ENCODE peak calls at places on chromosomes 5 and 9, in seven cellular contexts. One of them, this sample, is unnamed.

GRCh38 chr5:127660048-127660733 is 11.3 kb downstream of the CTXN3 start:
- DNase-seq in adrenal gland: no peak
- DNase-seq in tibial nerve: no peak
- DNase-seq in heart left ventricle: no peak
- DNase-seq in A549: no peak
- DNase-seq in esophagus squamous epithelium: no peak
- DNase-seq in IMR-90: no peak
- DNase-seq in this sample: no peak

GRCh38 chr9:35882996-35883395 is 12.8 kb upstream of the OR13J1 start:
- DNase-seq in adrenal gland: no peak
- DNase-seq in tibial nerve: no peak
- DNase-seq in heart left ventricle: no peak
- DNase-seq in A549: no peak
- DNase-seq in esophagus squamous epithelium: no peak
- DNase-seq in IMR-90: peak
- DNase-seq in this sample: no peak

GRCh38 chr5:12316812-12317211 is 412.6 kb upstream of the CTNND2 start:
- DNase-seq in adrenal gland: no peak
- DNase-seq in tibial nerve: no peak
- DNase-seq in heart left ventricle: no peak
- DNase-seq in A549: no peak
- DNase-seq in esophagus squamous epithelium: no peak
- DNase-seq in IMR-90: no peak
- DNase-seq in this sample: no peak

GRCh38 chr9:36161187-36161586 is 8.0 kb upstream of the CCIN start:
- DNase-seq in adrenal gland: no peak
- DNase-seq in tibial nerve: no peak
- DNase-seq in heart left ventricle: no peak
- DNase-seq in A549: no peak
- DNase-seq in esophagus squamous epithelium: no peak
- DNase-seq in IMR-90: peak
- DNase-seq in this sample: no peak

GRCh38 chr5:103435136-103435914 is 127.3 kb downstream of the NUDT12 start:
- DNase-seq in adrenal gland: no peak
- DNase-seq in tibial nerve: no peak
- DNase-seq in heart left ventricle: no peak
- DNase-seq in A549: no peak
- DNase-seq in esophagus squamous epithelium: no peak
- DNase-seq in IMR-90: no peak
- DNase-seq in this sample: no peak

GRCh38 chr9:37747271-37747753 is 6.3 kb upstream of the TRMT10B start:
- DNase-seq in adrenal gland: peak
- DNase-seq in tibial nerve: peak
- DNase-seq in heart left ventricle: peak
- DNase-seq in A549: peak
- DNase-seq in esophagus squamous epithelium: no peak
- DNase-seq in IMR-90: peak
- DNase-seq in this sample: peak

GRCh38 chr5:139565411-139566305 is 4.5 kb downstream of the UBE2D2 start:
- DNase-seq in adrenal gland: peak
- DNase-seq in tibial nerve: no peak
- DNase-seq in heart left ventricle: no peak
- DNase-seq in A549: no peak
- DNase-seq in esophagus squamous epithelium: no peak
- DNase-seq in IMR-90: peak
- DNase-seq in this sample: no peak

GRCh38 chr9:134922066-134922931 is 4.6 kb upstream of the FCN1 start:
- DNase-seq in adrenal gland: peak
- DNase-seq in tibial nerve: peak
- DNase-seq in heart left ventricle: peak
- DNase-seq in A549: no peak
- DNase-seq in esophagus squamous epithelium: no peak
- DNase-seq in IMR-90: no peak
- DNase-seq in this sample: no peak

GRCh38 chr9:98516897-98517503 is 191.7 kb downstream of the GABBR2 start:
- DNase-seq in adrenal gland: no peak
- DNase-seq in tibial nerve: no peak
- DNase-seq in heart left ventricle: no peak
- DNase-seq in A549: no peak
- DNase-seq in esophagus squamous epithelium: no peak
- DNase-seq in IMR-90: no peak
- DNase-seq in this sample: no peak

GRCh38 chr9:83505282-83505681 is 32.9 kb downstream of the FRMD3 start:
- DNase-seq in adrenal gland: no peak
- DNase-seq in tibial nerve: no peak
- DNase-seq in heart left ventricle: no peak
- DNase-seq in A549: no peak
- DNase-seq in esophagus squamous epithelium: no peak
- DNase-seq in IMR-90: no peak
- DNase-seq in this sample: no peak

GRCh38 chr9:138008081-138008841 is 130.7 kb downstream of the CACNA1B start:
- DNase-seq in adrenal gland: no peak
- DNase-seq in tibial nerve: no peak
- DNase-seq in heart left ventricle: no peak
- DNase-seq in A549: no peak
- DNase-seq in esophagus squamous epithelium: no peak
- DNase-seq in IMR-90: no peak
- DNase-seq in this sample: no peak

GRCh38 chr5:79878721-79879336 is 112.2 kb downstream of the MTX3 start:
- DNase-seq in adrenal gland: no peak
- DNase-seq in tibial nerve: no peak
- DNase-seq in heart left ventricle: no peak
- DNase-seq in A549: peak
- DNase-seq in esophagus squamous epithelium: no peak
- DNase-seq in IMR-90: no peak
- DNase-seq in this sample: no peak

GRCh38 chr5:72938206-72938605 is 17.6 kb upstream of the FCHO2 start:
- DNase-seq in adrenal gland: no peak
- DNase-seq in tibial nerve: no peak
- DNase-seq in heart left ventricle: no peak
- DNase-seq in A549: no peak
- DNase-seq in esophagus squamous epithelium: no peak
- DNase-seq in IMR-90: peak
- DNase-seq in this sample: no peak

GRCh38 chr9:75909776-75910175 is 19.3 kb downstream of the PCSK5 start:
- DNase-seq in adrenal gland: peak
- DNase-seq in tibial nerve: no peak
- DNase-seq in heart left ventricle: no peak
- DNase-seq in A549: peak
- DNase-seq in esophagus squamous epithelium: no peak
- DNase-seq in IMR-90: no peak
- DNase-seq in this sample: no peak

GRCh38 chr9:131590449-131590848 is 45.1 kb downstream of the PRRT1B start:
- DNase-seq in adrenal gland: no peak
- DNase-seq in tibial nerve: no peak
- DNase-seq in heart left ventricle: no peak
- DNase-seq in A549: no peak
- DNase-seq in esophagus squamous epithelium: no peak
- DNase-seq in IMR-90: no peak
- DNase-seq in this sample: peak

GRCh38 chr5:115136294-115136693 is 33.4 kb downstream of the TRIM36 start:
- DNase-seq in adrenal gland: no peak
- DNase-seq in tibial nerve: no peak
- DNase-seq in heart left ventricle: no peak
- DNase-seq in A549: no peak
- DNase-seq in esophagus squamous epithelium: no peak
- DNase-seq in IMR-90: no peak
- DNase-seq in this sample: no peak

GRCh38 chr5:113058706-113059226 is 82.2 kb downstream of the DCP2 start:
- DNase-seq in adrenal gland: no peak
- DNase-seq in tibial nerve: no peak
- DNase-seq in heart left ventricle: no peak
- DNase-seq in A549: no peak
- DNase-seq in esophagus squamous epithelium: no peak
- DNase-seq in IMR-90: no peak
- DNase-seq in this sample: no peak

GRCh38 chr9:89024727-89025126 is 33.5 kb downstream of the S1PR3 start:
- DNase-seq in adrenal gland: no peak
- DNase-seq in tibial nerve: no peak
- DNase-seq in heart left ventricle: no peak
- DNase-seq in A549: no peak
- DNase-seq in esophagus squamous epithelium: no peak
- DNase-seq in IMR-90: no peak
- DNase-seq in this sample: no peak

GRCh38 chr5:30752015-30752414 is 441.5 kb upstream of the CDH6 start:
- DNase-seq in adrenal gland: no peak
- DNase-seq in tibial nerve: no peak
- DNase-seq in heart left ventricle: no peak
- DNase-seq in A549: no peak
- DNase-seq in esophagus squamous epithelium: no peak
- DNase-seq in IMR-90: peak
- DNase-seq in this sample: no peak

GRCh38 chr9:35515766-35516165 is 25.9 kb downstream of the RUSC2 start:
- DNase-seq in adrenal gland: no peak
- DNase-seq in tibial nerve: no peak
- DNase-seq in heart left ventricle: no peak
- DNase-seq in A549: peak
- DNase-seq in esophagus squamous epithelium: no peak
- DNase-seq in IMR-90: no peak
- DNase-seq in this sample: no peak

GRCh38 chr5:15731686-15732085 is 231.7 kb downstream of the FBXL7 start:
- DNase-seq in adrenal gland: no peak
- DNase-seq in tibial nerve: no peak
- DNase-seq in heart left ventricle: peak
- DNase-seq in A549: no peak
- DNase-seq in esophagus squamous epithelium: no peak
- DNase-seq in IMR-90: no peak
- DNase-seq in this sample: no peak

DNA sequence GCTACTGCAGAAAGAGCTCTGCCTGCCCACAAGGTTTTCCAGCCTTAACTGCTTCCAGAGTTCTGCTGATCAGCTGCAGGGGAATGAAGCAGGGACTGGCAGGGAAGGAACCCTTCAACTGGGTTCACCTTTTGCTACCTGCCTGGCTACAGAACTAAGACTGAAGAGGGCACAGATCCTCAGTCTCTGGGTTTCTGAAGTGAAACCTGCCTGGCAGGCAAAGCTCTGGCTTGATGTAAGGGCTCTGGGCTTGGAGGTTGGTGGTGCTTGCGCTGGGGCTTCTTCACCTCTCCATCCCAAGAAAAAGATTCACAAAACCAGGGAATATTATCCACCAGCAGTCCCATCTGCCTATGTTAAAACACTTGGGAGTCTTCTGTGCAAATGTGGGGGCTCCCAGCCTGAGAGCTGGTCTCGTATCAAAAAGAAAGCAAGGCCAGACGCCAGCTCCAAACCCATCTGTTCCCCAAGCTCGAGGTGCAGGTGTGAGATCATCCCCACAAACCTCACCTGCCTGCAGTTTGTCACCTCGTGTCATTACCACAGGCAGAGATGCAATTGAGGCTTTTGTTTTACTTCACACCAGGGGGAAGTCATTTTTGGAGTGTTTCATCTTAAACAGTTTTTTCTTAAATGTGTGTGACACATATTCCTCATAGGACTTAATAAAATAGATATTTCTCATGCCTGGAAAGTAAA is 58.3 kb downstream of the BNC2 start:
- DNase-seq in adrenal gland: no peak
- DNase-seq in tibial nerve: no peak
- DNase-seq in heart left ventricle: no peak
- DNase-seq in A549: no peak
- DNase-seq in esophagus squamous epithelium: no peak
- DNase-seq in IMR-90: no peak
- DNase-seq in this sample: no peak
- TF ChIP-seq POLR2A in adrenal gland: no peak
- TF ChIP-seq POLR2A in tibial nerve: no peak
- TF ChIP-seq POLR2A in heart left ventricle: no peak
- TF ChIP-seq POLR2A in A549: no peak
- TF ChIP-seq POLR2A in esophagus squamous epithelium: no peak
- TF ChIP-seq POLR2A in IMR-90: no peak
- TF ChIP-seq POLR2A in this sample: no peak

GRCh38 chr5:154447074-154447725 is 1.4 kb downstream of the SAP30L start:
- DNase-seq in adrenal gland: no peak
- DNase-seq in tibial nerve: no peak
- DNase-seq in heart left ventricle: no peak
- DNase-seq in A549: no peak
- DNase-seq in esophagus squamous epithelium: no peak
- DNase-seq in IMR-90: no peak
- DNase-seq in this sample: no peak
- H3K27ac ChIP-seq in adrenal gland: peak
- H3K27ac ChIP-seq in tibial nerve: no peak
- H3K27ac ChIP-seq in heart left ventricle: peak
- H3K27ac ChIP-seq in A549: peak
- H3K27ac ChIP-seq in esophagus squamous epithelium: peak
- H3K27ac ChIP-seq in IMR-90: peak
- H3K27ac ChIP-seq in this sample: peak

GRCh38 chr9:108702681-108703080 is 153.1 kb downstream of the ACTL7B start:
- DNase-seq in adrenal gland: no peak
- DNase-seq in tibial nerve: no peak
- DNase-seq in heart left ventricle: no peak
- DNase-seq in A549: no peak
- DNase-seq in esophagus squamous epithelium: no peak
- DNase-seq in IMR-90: no peak
- DNase-seq in this sample: no peak

GRCh38 chr9:108703414-108703813 is 152.4 kb downstream of the ACTL7B start:
- DNase-seq in adrenal gland: no peak
- DNase-seq in tibial nerve: no peak
- DNase-seq in heart left ventricle: no peak
- DNase-seq in A549: no peak
- DNase-seq in esophagus squamous epithelium: no peak
- DNase-seq in IMR-90: no peak
- DNase-seq in this sample: no peak

GRCh38 chr9:108708448-108708847 is 147.3 kb downstream of the ACTL7B start:
- DNase-seq in adrenal gland: no peak
- DNase-seq in tibial nerve: no peak
- DNase-seq in heart left ventricle: no peak
- DNase-seq in A549: no peak
- DNase-seq in esophagus squamous epithelium: no peak
- DNase-seq in IMR-90: no peak
- DNase-seq in this sample: no peak

GRCh38 chr9:108707120-108707519 is 148.7 kb downstream of the ACTL7B start:
- DNase-seq in adrenal gland: no peak
- DNase-seq in tibial nerve: no peak
- DNase-seq in heart left ventricle: no peak
- DNase-seq in A549: no peak
- DNase-seq in esophagus squamous epithelium: no peak
- DNase-seq in IMR-90: no peak
- DNase-seq in this sample: no peak

GRCh38 chr9:108704156-108704852 is 151.5 kb downstream of the ACTL7B start:
- DNase-seq in adrenal gland: no peak
- DNase-seq in tibial nerve: no peak
- DNase-seq in heart left ventricle: no peak
- DNase-seq in A549: no peak
- DNase-seq in esophagus squamous epithelium: no peak
- DNase-seq in IMR-90: no peak
- DNase-seq in this sample: no peak
- TF ChIP-seq POLR2A in adrenal gland: no peak
- TF ChIP-seq POLR2A in tibial nerve: no peak
- TF ChIP-seq POLR2A in heart left ventricle: no peak
- TF ChIP-seq POLR2A in A549: no peak
- TF ChIP-seq POLR2A in esophagus squamous epithelium: no peak
- TF ChIP-seq POLR2A in IMR-90: no peak
- TF ChIP-seq POLR2A in this sample: no peak

DNA sequence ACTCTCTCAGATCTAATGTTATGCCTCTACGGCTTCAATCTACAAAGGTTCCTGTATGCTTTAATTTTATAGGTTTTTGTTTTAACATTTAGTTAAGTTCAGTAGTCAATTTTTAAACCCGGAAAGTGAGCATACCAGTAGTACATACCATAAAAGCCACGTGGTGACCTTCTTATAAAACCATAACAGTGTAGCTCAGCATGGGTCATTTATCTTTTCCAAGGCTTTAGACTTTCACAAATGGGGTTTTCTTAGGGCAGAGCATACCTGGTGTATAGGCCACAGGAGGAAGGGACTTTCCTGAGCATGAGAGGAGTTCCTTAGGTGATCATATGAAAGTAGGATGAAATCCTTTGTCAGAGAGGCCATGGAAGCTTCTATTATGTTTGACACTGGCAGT is 23.2 kb downstream of the ECM2 start:
- DNase-seq in adrenal gland: no peak
- DNase-seq in tibial nerve: no peak
- DNase-seq in heart left ventricle: no peak
- DNase-seq in A549: no peak
- DNase-seq in esophagus squamous epithelium: no peak
- DNase-seq in IMR-90: peak
- DNase-seq in this sample: no peak
- H3K27ac ChIP-seq in adrenal gland: no peak
- H3K27ac ChIP-seq in tibial nerve: no peak
- H3K27ac ChIP-seq in heart left ventricle: no peak
- H3K27ac ChIP-seq in A549: no peak
- H3K27ac ChIP-seq in esophagus squamous epithelium: no peak
- H3K27ac ChIP-seq in IMR-90: no peak
- H3K27ac ChIP-seq in this sample: peak

This sample was measured in uterus.